ENCODE peak calls at places on chromosomes 1 and 21, in four cellular contexts. G, O, I and U are unnamed samples. For H3K9me3, the result is how much of the 10 kb centered on the place peaks cover.

GRCh38 chr1:9561429-9561828 is 22.2 kb downstream of the SLC25A33 start:
- DNase-seq in G (no peak), O (peak), I (peak), U (no peak)

GRCh38 chr1:87136607-87137341 is 191.9 kb upstream of the LMO4 start:
- DNase-seq in G (no peak), O (no peak), I (no peak), U (no peak)

GRCh38 chr21:45078877-45079281 is 4.5 kb downstream of the ADARB1 start:
- DNase-seq in G (peak), O (peak), I (peak), U (no peak)

GRCh38 chr1:166884040-166884642 is 8.1 kb upstream of the TADA1 start:
- DNase-seq in G (no peak), O (peak), I (peak), U (no peak)

GRCh38 chr21:41664881-41665765 is 101.7 kb downstream of the RIPK4 start:
- DNase-seq in G (no peak), O (peak), I (peak), U (peak)

GRCh38 chr1:169361281-169361680 is 6.3 kb downstream of the NME7 start:
- DNase-seq in G (no peak), O (no peak), I (peak), U (no peak)

GRCh38 chr1:41321277-41321676 is 40.0 kb upstream of the FOXO6 start:
- DNase-seq in G (no peak), O (no peak), I (no peak), U (no peak)

GRCh38 chr1:217857061-217857460 is 225.9 kb downstream of the SPATA17 start:
- DNase-seq in G (no peak), O (no peak), I (no peak), U (no peak)

GRCh38 chr1:223665592-223666312 is at the start of gene CAPN8:
- DNase-seq in G (no peak), O (peak), I (no peak), U (no peak)

GRCh38 chr1:89262643-89263042 is 10.0 kb downstream of the GBP5 start:
- DNase-seq in G (no peak), O (no peak), I (peak), U (no peak)

GRCh38 chr1:200409203-200409760 is 554 bp downstream of the ZNF281 start:
- DNase-seq in G (peak), O (no peak), I (peak), U (no peak)

GRCh38 chr1:73593804-73594203 is 604.2 kb downstream of the LRRIQ3 start:
- DNase-seq in G (no peak), O (no peak), I (no peak), U (no peak)

GRCh38 chr1:98860314-98860713 is 144.3 kb downstream of the PLPPR5 start:
- DNase-seq in G (no peak), O (no peak), I (no peak), U (no peak)

GRCh38 chr1:79259390-79260336 is 253.1 kb upstream of the ADGRL4 start:
- DNase-seq in G (no peak), O (no peak), I (peak), U (no peak)

GRCh38 chr1:159923203-159924024 is 1.9 kb downstream of the TAGLN2 start:
- DNase-seq in G (peak), O (peak), I (peak), U (peak)

GRCh38 chr21:44083631-44084291 is 23.4 kb upstream of the PWP2 start:
- DNase-seq in G (peak), O (peak), I (no peak), U (peak)

GRCh38 chr1:230020451-230020850 is 46.6 kb upstream of the GALNT2 start:
- DNase-seq in G (no peak), O (no peak), I (no peak), U (no peak)

GRCh38 chr21:41143596-41144325 is 24.2 kb upstream of the BACE2 start:
- DNase-seq in G (no peak), O (no peak), I (no peak), U (no peak)

GRCh38 chr1:223717695-223718363 is 5.5 kb downstream of the CAPN2 start:
- DNase-seq in G (no peak), O (no peak), I (peak), U (no peak)

GRCh38 chr1:110134050-110134595 is 16.2 kb upstream of the SLC6A17 start:
- DNase-seq in G (no peak), O (no peak), I (peak), U (no peak)

GRCh38 chr1:208069908-208070307 is 159.0 kb upstream of the CD34 start:
- DNase-seq in G (no peak), O (no peak), I (no peak), U (no peak)

GRCh38 chr1:231693361-231694080 is 66.9 kb downstream of the DISC1 start:
- DNase-seq in G (no peak), O (no peak), I (no peak), U (no peak)

GRCh38 chr1:67166196-67166595 is at the start of gene IL23R:
- DNase-seq in G (peak), O (no peak), I (no peak), U (no peak)

GRCh38 chr1:92029241-92029922 is 403 bp upstream of the EPHX4 start:
- DNase-seq in G (no peak), O (no peak), I (peak), U (no peak)

GRCh38 chr1:3772027-3772714 is 378 bp upstream of the SMIM1 start:
- DNase-seq in G (peak), O (peak), I (peak), U (peak)

GRCh38 chr1:15352122-15352957 is 57.3 kb upstream of the EFHD2 start:
- DNase-seq in G (peak), O (peak), I (peak), U (no peak)

GRCh38 chr1:224213438-224214119 is 30.5 kb downstream of the DEGS1 start:
- DNase-seq in G (no peak), O (peak), I (no peak), U (no peak)

GRCh38 chr1:23475134-23475628 is 8.8 kb downstream of the ASAP3 start:
- DNase-seq in G (no peak), O (no peak), I (peak), U (no peak)

GRCh38 chr1:26598890-26599289 is 69.3 kb downstream of the RPS6KA1 start:
- DNase-seq in G (no peak), O (no peak), I (no peak), U (no peak)

GRCh38 chr1:175471039-175471800 is 272.2 kb downstream of the TNR start:
- DNase-seq in G (no peak), O (peak), I (no peak), U (no peak)

GRCh38 chr1:117271959-117272358 is 61.2 kb upstream of the VTCN1 start:
- DNase-seq in G (no peak), O (no peak), I (no peak), U (no peak)

GRCh38 chr1:234755449-234755863 is 145.5 kb upstream of the IRF2BP2 start:
- DNase-seq in G (no peak), O (peak), I (peak), U (peak)

GRCh38 chr1:33161061-33161681 is 20.7 kb downstream of the TRIM62 start:
- DNase-seq in G (no peak), O (no peak), I (peak), U (no peak)

GRCh38 chr1:53508991-53509663 is 49.9 kb downstream of the DMRTB1 start:
- DNase-seq in G (no peak), O (no peak), I (peak), U (no peak)

GRCh38 chr1:36420836-36421317 is 23.2 kb upstream of the LSM10 start:
- DNase-seq in G (peak), O (peak), I (peak), U (peak)
- H3K27ac ChIP-seq in G (no peak), O (no peak), I (no peak), U (no peak)

DNA sequence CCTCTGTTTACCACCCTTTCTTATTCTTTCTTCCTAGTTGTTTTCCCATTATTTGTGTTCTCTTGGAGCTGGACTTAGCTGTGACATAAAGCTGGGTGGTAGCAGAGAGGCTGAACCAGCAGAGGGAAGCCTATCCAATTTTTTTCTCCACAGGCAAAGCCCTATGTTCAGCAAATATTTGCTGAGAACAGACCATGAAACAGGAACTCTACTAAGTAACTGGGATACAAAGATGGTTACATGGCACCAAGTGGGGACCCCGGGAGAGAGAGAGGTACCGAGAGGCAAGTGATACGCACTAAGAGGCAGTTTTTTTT is 6.6 kb downstream of the CFAP141 start:
- DNase-seq in G (no peak), O (no peak), I (peak), U (no peak)
- H3K4me3 ChIP-seq in G (peak), O (no peak), I (no peak), U (no peak)

GRCh38 chr1:30562559-30562958 is 160.8 kb downstream of the MATN1 start:
- DNase-seq in G (no peak), O (no peak), I (no peak), U (no peak)
- H3K9me3 ChIP-seq in G (under half), O (under half), I (under half), U (under half)

DNA sequence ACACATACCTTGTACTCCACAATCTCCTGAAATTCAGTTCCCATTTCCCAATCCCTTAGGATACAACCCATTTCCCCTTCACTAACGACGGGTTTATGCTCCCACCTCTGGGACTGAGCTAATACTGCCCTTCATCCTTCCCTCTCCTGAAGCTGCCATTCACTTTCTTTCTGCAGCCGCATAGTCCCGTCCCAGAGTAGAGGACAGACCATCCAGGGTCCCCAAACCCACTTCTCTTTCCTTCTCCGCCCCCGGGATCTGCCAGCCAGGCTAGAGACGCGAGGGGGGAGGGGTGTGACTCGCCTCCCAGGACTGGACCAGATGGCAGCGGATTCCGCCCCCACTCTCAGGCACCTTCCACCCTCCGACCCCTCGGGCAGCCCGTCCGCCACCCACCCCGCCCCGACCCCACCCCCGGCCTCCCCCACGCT is 679 bp downstream of the ABL2 start:
- DNase-seq in G (peak), O (peak), I (peak), U (no peak)
- H3K27ac ChIP-seq in G (peak), O (no peak), I (peak), U (peak)

GRCh38 chr1:153958961-153959260 is 499 bp upstream of the CRTC2 start:
- DNase-seq in G (no peak), O (no peak), I (no peak), U (no peak)
- H3K4me3 ChIP-seq in G (peak), O (no peak), I (no peak), U (no peak)